ENCODE peak calls at places on chromosomes 1 and 21, in six cellular contexts. W is GM12878, U is HCT116, J is fibroblast of lung, G is spleen, M is tibial artery. R is an unnamed sample. For H3K9me3, the result is how much of the 10 kb centered on the place peaks cover.

GRCh38 chr21:41711416-41712023 is 55.3 kb downstream of the RIPK4 start:
- DNase-seq in U (no peak), J (no peak), M (no peak), G (no peak), W (no peak), R (no peak)

GRCh38 chr1:207669469-207670111 is 24.7 kb downstream of the CR1L start:
- DNase-seq in J (no peak), W (no peak), M (no peak), U (no peak), G (no peak), R (no peak)

GRCh38 chr1:110605901-110606783 is at the start of gene KCNA2:
- DNase-seq in J (no peak), W (no peak), G (peak), U (no peak), M (no peak), R (no peak)

GRCh38 chr1:226676381-226676780 is 62.7 kb downstream of the ITPKB start:
- DNase-seq in W (no peak), G (no peak), J (no peak), M (no peak), U (no peak), R (no peak)

GRCh38 chr1:55329091-55329490 is 113.9 kb upstream of the USP24 start:
- DNase-seq in M (no peak), W (no peak), J (no peak), U (no peak), G (no peak), R (no peak)

GRCh38 chr1:119626841-119627240 is 21.2 kb downstream of the ZNF697 start:
- DNase-seq in G (no peak), W (no peak), M (no peak), U (no peak), J (peak), R (no peak)

GRCh38 chr1:74505889-74506288 is 6.5 kb downstream of the LRRC53 start:
- DNase-seq in W (no peak), U (no peak), M (no peak), J (no peak), G (no peak), R (no peak)

GRCh38 chr1:238950786-238951185 is 435.6 kb upstream of the CHRM3 start:
- DNase-seq in G (no peak), M (no peak), W (no peak), J (no peak), U (no peak), R (no peak)

GRCh38 chr1:210626341-210626740 is 297.6 kb downstream of the HHAT start:
- DNase-seq in M (no peak), W (no peak), G (no peak), J (no peak), U (no peak), R (no peak)

GRCh38 chr21:41506005-41506404 is 2.0 kb downstream of the TMPRSS2 start:
- DNase-seq in U (no peak), G (no peak), M (no peak), J (no peak), W (no peak), R (no peak)

GRCh38 chr1:119132179-119132578 is 8.3 kb downstream of the WARS2 start:
- DNase-seq in M (peak), W (no peak), U (no peak), G (no peak), J (no peak), R (no peak)

GRCh38 chr1:178684111-178684510 is 40.9 kb upstream of the RALGPS2 start:
- DNase-seq in G (no peak), U (no peak), W (no peak), J (no peak), M (no peak), R (no peak)

GRCh38 chr1:106787511-106787910 is 269.0 kb upstream of the PRMT6 start:
- DNase-seq in U (no peak), M (no peak), J (no peak), W (no peak), G (no peak), R (no peak)
- H3K9me3 ChIP-seq in U (under half), M (under half), J (under half), W (under half), G (under half), R (under half)

GRCh38 chr1:198641506-198641905 is 2.7 kb downstream of the PTPRC start:
- DNase-seq in U (no peak), W (no peak), G (no peak), M (no peak), J (no peak), R (no peak)
- H3K4me3 ChIP-seq in U (no peak), W (peak), G (peak), M (no peak), J (no peak), R (no peak)

DNA sequence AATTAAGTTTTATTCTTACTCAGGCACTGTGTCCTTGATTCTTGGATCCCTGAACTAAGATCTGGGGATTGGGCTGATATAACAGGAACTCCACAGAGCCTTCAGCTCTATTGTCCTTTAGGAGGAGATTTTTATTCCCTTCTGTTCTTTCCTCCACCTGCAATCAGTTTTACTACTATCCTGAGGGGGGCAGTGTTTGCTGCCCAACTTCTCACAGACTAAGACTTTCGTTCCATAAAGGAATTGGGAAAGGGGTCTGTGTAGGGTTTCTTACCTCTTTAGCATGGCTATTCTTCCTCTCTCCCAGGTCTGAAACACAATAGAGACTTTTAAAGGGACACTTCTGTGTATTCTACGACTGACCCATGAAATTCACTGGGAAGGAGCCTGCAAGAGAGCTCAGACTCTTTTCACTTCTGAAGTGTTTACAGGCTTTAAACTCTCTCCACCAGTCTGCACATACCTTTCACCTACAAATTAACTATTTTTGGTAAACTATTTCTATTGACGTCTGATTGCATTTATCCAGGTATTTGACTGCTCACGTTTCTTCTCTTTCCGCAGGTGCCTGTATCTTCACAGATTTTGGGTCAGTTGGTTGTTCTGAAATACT is 103.3 kb upstream of the DEPDC1 start:
- DNase-seq in G (no peak), J (peak), U (peak), M (no peak), W (no peak), R (no peak)
- TF ChIP-seq CTCF in G (no peak), J (peak), U (peak), M (peak), W (peak), R (peak)

GRCh38 chr1:4676258-4676657 is 21.8 kb downstream of the AJAP1 start:
- DNase-seq in J (no peak), U (no peak), W (no peak), M (no peak), G (no peak), R (no peak)
- H3K9me3 ChIP-seq in J (under half), U (under half), W (under half), M (under half), G (under half), R (under half)

DNA sequence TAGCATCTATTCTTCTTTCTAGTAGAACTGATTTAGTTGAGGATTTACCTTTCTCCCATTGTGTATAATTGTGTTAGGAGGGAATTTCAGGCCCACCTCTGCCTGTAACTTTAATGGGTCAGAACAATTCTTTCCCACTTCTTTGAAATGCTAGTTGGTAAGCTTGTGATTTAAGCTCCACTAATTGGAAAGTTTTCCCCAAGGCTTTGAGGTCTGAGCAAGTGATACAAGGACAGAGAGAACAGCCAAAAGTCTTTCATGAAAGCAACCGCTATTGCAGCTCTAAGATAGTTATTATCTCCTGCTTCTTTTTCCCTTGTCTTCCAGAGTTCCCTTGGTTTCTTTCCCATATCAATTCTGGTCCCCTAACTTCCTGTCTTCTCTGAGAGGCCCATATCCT is 38.7 kb upstream of the PDC start:
- DNase-seq in W (no peak), J (no peak), G (no peak), U (no peak), M (no peak), R (no peak)
- H3K4me3 ChIP-seq in W (no peak), J (no peak), G (no peak), U (no peak), M (no peak), R (no peak)

R was measured in RWPE2.